ENCODE peak calls at places on chromosome 15, in seven cellular contexts. E is activated CD8-positive, alpha-beta T cell treated with anti-CD3 and anti-CD28 coated beads for 36 hours; M is NCI-H345; L is CD8-positive, alpha-beta memory T cell; Q is hepatic stellate cell; A is progenitor cell of endocrine pancreas; P is stimulated activated CD4-positive, alpha-beta T cell treated with anti-CD3 and anti-CD28 coated beads, Interleukin-1b, Interleukin-23, amount 100 ng/mL, for 4 hours. Y is an unnamed sample.

GRCh38 chr15:60444289-60444912 is 34.5 kb downstream of the ICE2 start:
- DNase-seq in E (no peak), M (no peak), L (no peak), Q (no peak), A (no peak), P (no peak), Y (no peak)

GRCh38 chr15:77907824-77908751 is 169.4 kb downstream of the TBC1D2B start:
- DNase-seq in E (peak; percentile 76), M (peak; percentile 23), L (no peak), Q (peak; percentile 67), A (no peak), P (peak; percentile 58), Y (no peak)

GRCh38 chr15:90902996-90903732 is at the start of gene MAN2A2:
- DNase-seq in E (peak; percentile 91), M (peak; percentile 38), L (peak; percentile 74), Q (peak; percentile 79), A (peak; percentile 49), P (peak; percentile 78), Y (no peak)

GRCh38 chr15:25801586-25802284 is 61.4 kb downstream of the ATP10A start:
- DNase-seq in E (no peak), M (no peak), L (no peak), Q (no peak), A (no peak), P (no peak), Y (no peak)

GRCh38 chr15:90159213-90159612 is 41.9 kb upstream of the SEMA4B start:
- DNase-seq in E (no peak), M (no peak), L (no peak), Q (no peak), A (no peak), P (no peak), Y (no peak)

GRCh38 chr15:82140859-82141258 is 95.0 kb upstream of the MEX3B start:
- DNase-seq in E (no peak), M (no peak), L (no peak), Q (no peak), A (no peak), P (no peak), Y (no peak)

GRCh38 chr15:25943831-25944230 is 80.7 kb upstream of the ATP10A start:
- DNase-seq in E (no peak), M (no peak), L (no peak), Q (no peak), A (no peak), P (no peak), Y (no peak)

GRCh38 chr15:34336947-34337556 is 529 bp downstream of the SLC12A6 start:
- DNase-seq in E (peak; percentile 54), M (peak; percentile 35), L (no peak), Q (no peak), A (no peak), P (no peak), Y (no peak)

GRCh38 chr15:75653347-75653913 is 5.7 kb downstream of the SNX33 start:
- DNase-seq in E (no peak), M (no peak), L (no peak), Q (no peak), A (no peak), P (no peak), Y (no peak)

Y was measured in iPS DF 19.7.